ENCODE peak calls at places on chromosome 17, in seven cellular contexts. G, Z, B, A, E, J and X are unnamed samples.

GRCh38 chr17:31492880-31493655 is 101.6 kb downstream of the RAB11FIP4 start:
- DNase-seq in Z (no peak), A (peak; percentile 88), E (no peak), B (no peak), J (peak; percentile 77), G (peak; percentile 75), X (no peak)

GRCh38 chr17:9307313-9307998 is 268.2 kb downstream of the STX8 start:
- DNase-seq in E (no peak), B (no peak), A (no peak), G (no peak), Z (no peak), J (no peak), X (no peak)

GRCh38 chr17:72782985-72783701 is 309.3 kb downstream of the SLC39A11 start:
- DNase-seq in G (no peak), Z (no peak), E (no peak), B (peak; percentile 58), A (no peak), J (no peak), X (no peak)

GRCh38 chr17:78019367-78019975 is 61.0 kb downstream of the TNRC6C start:
- DNase-seq in J (no peak), B (peak; percentile 40), G (peak; percentile 51), A (no peak), Z (no peak), E (peak; percentile 49), X (no peak)

GRCh38 chr17:1347681-1348318 is 52.2 kb downstream of the YWHAE start:
- DNase-seq in E (no peak), J (peak; percentile 64), A (no peak), B (no peak), Z (no peak), G (no peak), X (no peak)

GRCh38 chr17:1104222-1104621 is 75.6 kb downstream of the ABR start:
- DNase-seq in A (no peak), B (peak; percentile 60), Z (no peak), E (no peak), G (no peak), J (no peak), X (no peak)

GRCh38 chr17:81164464-81165245 is 652 bp upstream of the PVALEF start:
- DNase-seq in Z (no peak), A (no peak), G (no peak), J (peak; percentile 40), E (no peak), B (peak; percentile 94), X (no peak)

GRCh38 chr17:10022416-10022815 is 117.3 kb upstream of the RCVRN start:
- DNase-seq in E (no peak), G (no peak), J (no peak), A (no peak), Z (no peak), B (no peak), X (no peak)

GRCh38 chr17:62004388-62004787 is 60.7 kb downstream of the MED13 start:
- DNase-seq in Z (no peak), A (no peak), J (no peak), G (no peak), B (no peak), E (no peak), X (no peak)

GRCh38 chr17:80983545-80983944 is 8.1 kb upstream of the CHMP6 start:
- DNase-seq in G (no peak), A (no peak), J (peak; percentile 46), E (no peak), B (no peak), Z (no peak), X (no peak)

GRCh38 chr17:69134112-69134511 is 7.6 kb downstream of the ABCA6 start:
- DNase-seq in A (no peak), B (no peak), J (no peak), G (no peak), E (no peak), Z (no peak), X (no peak)

GRCh38 chr17:79272666-79273219 is 198.1 kb downstream of the ENGASE start:
- DNase-seq in J (no peak), G (no peak), B (peak; percentile 85), A (no peak), Z (no peak), E (no peak), X (no peak)

GRCh38 chr17:50280068-50280467 is 5.8 kb downstream of the TMEM92 start:
- DNase-seq in B (no peak), E (no peak), Z (no peak), J (peak; percentile 68), A (no peak), G (peak; percentile 43), X (no peak)

GRCh38 chr17:57594767-57595166 is 150.3 kb downstream of the CCDC182 start:
- DNase-seq in Z (no peak), J (no peak), A (no peak), E (no peak), G (no peak), B (peak; percentile 71), X (no peak)

GRCh38 chr17:49312722-49313121 is 49.3 kb downstream of the ZNF652 start:
- DNase-seq in A (no peak), G (no peak), E (no peak), B (no peak), J (no peak), Z (no peak), X (no peak)

GRCh38 chr17:80743181-80743771 is 198.6 kb downstream of the RPTOR start:
- DNase-seq in E (no peak), Z (no peak), B (no peak), J (no peak), G (no peak), A (no peak), X (no peak)

GRCh38 chr17:63232565-63233310 is 213.4 kb downstream of the CYB561 start:
- DNase-seq in J (no peak), Z (no peak), B (no peak), G (peak; percentile 10), A (no peak), E (peak; percentile 4), X (no peak)

GRCh38 chr17:51828901-51829300 is 329.6 kb downstream of the CA10 start:
- DNase-seq in E (no peak), A (no peak), G (no peak), J (no peak), Z (no peak), B (no peak), X (no peak)

GRCh38 chr17:74921045-74921681 is 1.9 kb downstream of the USH1G start:
- DNase-seq in A (no peak), E (no peak), J (no peak), Z (no peak), G (no peak), B (no peak), X (no peak)

GRCh38 chr17:70613681-70614080 is 444.3 kb downstream of the KCNJ2 start:
- DNase-seq in J (no peak), B (no peak), Z (no peak), E (no peak), A (no peak), G (no peak), X (no peak)

GRCh38 chr17:78411241-78411855 is 32.9 kb downstream of the PGS1 start:
- DNase-seq in B (no peak), Z (no peak), E (no peak), J (peak; percentile 79), G (no peak), A (no peak), X (no peak)

GRCh38 chr17:35138218-35138617 is 3.9 kb downstream of the NLE1 start:
- DNase-seq in B (no peak), E (no peak), J (no peak), G (no peak), Z (no peak), A (peak; percentile 19), X (no peak)

GRCh38 chr17:49146620-49147306 is 14.2 kb downstream of the B4GALNT2 start:
- DNase-seq in A (no peak), E (no peak), Z (no peak), B (no peak), J (no peak), G (no peak), X (no peak)

GRCh38 chr17:16491703-16492612 is at the start of gene LRRC75A:
- DNase-seq in G (peak; percentile 44), J (peak; percentile 71), A (no peak), E (no peak), B (peak; percentile 92), Z (peak; percentile 60), X (peak; percentile 66)

GRCh38 chr17:61307905-61308886 is 91.4 kb upstream of the TBX2 start:
- DNase-seq in G (no peak), E (no peak), A (no peak), Z (no peak), B (no peak), J (no peak), X (no peak)

GRCh38 chr17:42114118-42114517 is 1.6 kb upstream of the DHX58 start:
- DNase-seq in Z (no peak), G (no peak), B (no peak), J (no peak), E (no peak), A (no peak), X (no peak)

GRCh38 chr17:66975614-66976378 is 11.3 kb downstream of the CACNG4 start:
- DNase-seq in B (no peak), E (peak; percentile 27), G (peak; percentile 37), J (no peak), A (no peak), Z (no peak), X (peak; percentile 17)
- TF ChIP-seq CTCF in B (peak; percentile 51), E (peak; percentile 68), G (peak; percentile 32), J (no peak), A (no peak), Z (peak; percentile 40), X (peak; percentile 41)

GRCh38 chr17:40445769-40446468 is 2.7 kb downstream of the IGFBP4 start:
- DNase-seq in J (no peak), G (no peak), B (no peak), A (no peak), E (no peak), Z (no peak), X (no peak)
- TF ChIP-seq CTCF in J (no peak), G (no peak), B (peak; percentile 27), A (no peak), E (no peak), Z (peak; percentile 28), X (no peak)

DNA sequence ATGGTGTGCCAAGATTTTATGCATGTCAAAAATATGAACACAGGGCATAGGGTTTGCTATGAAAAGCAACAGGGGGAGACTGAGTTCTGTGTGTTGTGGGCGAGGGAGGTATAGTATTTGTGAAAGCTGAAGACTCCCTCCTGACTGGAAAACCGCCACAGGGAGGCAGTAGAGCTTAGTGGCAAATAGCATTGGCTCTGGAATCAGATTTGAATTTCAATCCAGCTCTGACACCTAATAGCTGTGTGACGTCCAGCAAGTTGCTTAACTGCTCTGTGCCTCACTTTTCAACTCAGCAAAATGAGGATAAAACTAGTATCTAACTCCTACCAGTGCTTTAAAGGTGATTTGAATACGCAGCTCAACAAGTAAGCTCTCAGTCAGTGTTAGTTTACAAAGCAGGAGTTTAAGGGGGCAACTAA is 22.0 kb downstream of the KPNA2 start:
- DNase-seq in G (peak; percentile 43), Z (no peak), J (no peak), B (peak; percentile 24), E (peak; percentile 63), A (no peak), X (peak; percentile 78)
- TF ChIP-seq CTCF in G (peak; percentile 43), Z (peak; percentile 42), J (peak; percentile 28), B (peak; percentile 66), E (peak; percentile 90), A (peak; percentile 47), X (peak; percentile 74)

DNA sequence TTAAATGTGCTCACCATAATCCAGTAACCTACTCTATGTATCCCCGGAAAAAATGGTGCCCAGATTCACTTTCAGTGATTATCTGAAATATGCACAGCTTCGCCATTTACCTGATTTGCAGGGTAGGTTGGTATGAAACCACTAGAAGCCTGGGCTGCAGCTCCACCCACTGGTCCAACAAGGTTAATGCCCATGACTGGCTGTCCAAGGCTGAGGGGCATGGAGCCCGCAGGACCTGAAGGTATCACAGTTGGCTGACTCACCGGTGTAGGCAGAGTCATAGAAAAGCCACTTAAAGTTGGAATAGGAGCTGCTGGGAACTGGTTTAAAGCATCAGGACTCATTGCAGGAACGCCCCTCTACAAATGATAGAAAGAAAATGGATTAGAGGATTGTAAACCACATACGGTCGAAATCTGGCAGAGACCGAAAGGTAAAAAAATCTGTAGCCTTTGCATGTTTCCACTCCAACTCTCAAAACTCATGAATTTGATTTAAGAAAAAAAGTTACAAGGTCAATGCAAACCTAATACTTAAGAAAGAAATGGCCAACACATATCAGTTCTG is 38.6 kb downstream of the SYNRG start:
- DNase-seq in A (no peak), J (no peak), B (peak; percentile 79), E (peak; percentile 57), G (peak; percentile 31), Z (no peak), X (peak; percentile 21)
- TF ChIP-seq CTCF in A (peak; percentile 16), J (peak; percentile 16), B (peak; percentile 71), E (peak; percentile 79), G (peak; percentile 28), Z (peak; percentile 49), X (peak; percentile 56)